ENCODE peak calls at places on chromosomes 16 and 17, in six cellular contexts. M, N, T, D, C and W are unnamed samples.

GRCh38 chr17:28345420-28346198 is 10.0 kb downstream of the TNFAIP1 start:
- DNase-seq in M (no peak), N (no peak), T (no peak), D (no peak), C (no peak), W (no peak)

GRCh38 chr16:4465977-4466779 is 8.2 kb downstream of the NMRAL1 start:
- DNase-seq in M (no peak), N (no peak), T (no peak), D (no peak), C (no peak), W (no peak)

GRCh38 chr16:83967838-83968482 is at the start of gene NECAB2:
- DNase-seq in M (peak), N (peak), T (no peak), D (no peak), C (no peak), W (no peak)

GRCh38 chr17:653724-654123 is 60.9 kb downstream of the VPS53 start:
- DNase-seq in M (no peak), N (no peak), T (no peak), D (no peak), C (no peak), W (no peak)

GRCh38 chr17:61314368-61315078 is 85.1 kb upstream of the TBX2 start:
- DNase-seq in M (no peak), N (no peak), T (peak), D (no peak), C (peak), W (no peak)

GRCh38 chr17:41777157-41777578 is 9.3 kb downstream of the JUP start:
- DNase-seq in M (no peak), N (peak), T (no peak), D (no peak), C (no peak), W (no peak)

GRCh38 chr17:181213-182163 is at the start of gene DOC2B:
- DNase-seq in M (no peak), N (peak), T (peak), D (no peak), C (no peak), W (no peak)

GRCh38 chr16:14050297-14051027 is 20.7 kb upstream of the MRTFB start:
- DNase-seq in M (no peak), N (peak), T (peak), D (no peak), C (no peak), W (no peak)

GRCh38 chr17:47120521-47121095 is 68.5 kb downstream of the CDC27 start:
- DNase-seq in M (no peak), N (no peak), T (no peak), D (no peak), C (no peak), W (no peak)

GRCh38 chr16:87484487-87485331 is 8.1 kb downstream of the ZCCHC14 start:
- DNase-seq in M (no peak), N (no peak), T (no peak), D (no peak), C (no peak), W (no peak)

GRCh38 chr16:87802670-87803069 is 36.9 kb upstream of the KLHDC4 start:
- DNase-seq in M (no peak), N (no peak), T (no peak), D (no peak), C (no peak), W (no peak)

GRCh38 chr16:86229283-86229682 is 281.0 kb upstream of the FOXF1 start:
- DNase-seq in M (no peak), N (no peak), T (no peak), D (no peak), C (no peak), W (no peak)

GRCh38 chr16:74477226-74477625 is 55.9 kb upstream of the CLEC18B start:
- DNase-seq in M (no peak), N (no peak), T (no peak), D (no peak), C (no peak), W (no peak)

GRCh38 chr16:86052115-86052670 is 153.2 kb downstream of the IRF8 start:
- DNase-seq in M (no peak), N (no peak), T (no peak), D (no peak), C (no peak), W (no peak)

GRCh38 chr17:64146418-64147109 is 16.6 kb upstream of the ERN1 start:
- DNase-seq in M (peak), N (peak), T (peak), D (peak), C (peak), W (peak)

GRCh38 chr16:35506898-35507194 is 2047.4 kb downstream of the TP53TG3F start:
- DNase-seq in M (no peak), N (no peak), T (no peak), D (no peak), C (no peak), W (no peak)

GRCh38 chr16:2786826-2787151 is 571 bp downstream of the PRSS33 start:
- DNase-seq in M (no peak), N (no peak), T (no peak), D (no peak), C (no peak), W (no peak)

GRCh38 chr17:5381542-5381941 is 37.9 kb downstream of the NUP88 start:
- DNase-seq in M (no peak), N (no peak), T (peak), D (no peak), C (peak), W (no peak)

GRCh38 chr16:55510185-55510805 is 1.4 kb downstream of the LPCAT2 start:
- DNase-seq in M (no peak), N (no peak), T (no peak), D (no peak), C (no peak), W (no peak)

GRCh38 chr16:49284962-49285361 is 3.3 kb upstream of the CBLN1 start:
- DNase-seq in M (no peak), N (no peak), T (no peak), D (no peak), C (no peak), W (no peak)
- TF ChIP-seq EZH2 in M (no peak), N (no peak), T (no peak), D (no peak), C (no peak), W (no peak)

GRCh38 chr16:58022601-58023371 is 2.8 kb upstream of the MMP15 start:
- DNase-seq in M (no peak), N (no peak), T (peak), D (no peak), C (peak), W (no peak)
- H3K9ac ChIP-seq in M (no peak), N (no peak), T (no peak), D (no peak), C (no peak), W (no peak)

GRCh38 chr17:39045948-39046679 is 78.9 kb upstream of the FBXO47 start:
- DNase-seq in M (peak), N (peak), T (no peak), D (no peak), C (no peak), W (no peak)
- H3K4me3 ChIP-seq in M (no peak), N (no peak), T (no peak), D (no peak), C (no peak), W (no peak)

GRCh38 chr16:89862732-89863131 is 10.7 kb upstream of the TCF25 start:
- DNase-seq in M (no peak), N (no peak), T (no peak), D (no peak), C (no peak), W (no peak)

GRCh38 chr16:89858973-89859808 is 14.2 kb upstream of the TCF25 start:
- DNase-seq in M (no peak), N (no peak), T (no peak), D (no peak), C (no peak), W (no peak)

GRCh38 chr16:89859809-89860075 is 13.7 kb upstream of the TCF25 start:
- DNase-seq in M (no peak), N (no peak), T (no peak), D (no peak), C (no peak), W (no peak)

GRCh38 chr16:89861648-89862047 is 11.7 kb upstream of the TCF25 start:
- DNase-seq in M (no peak), N (no peak), T (no peak), D (no peak), C (no peak), W (no peak)

GRCh38 chr16:89860747-89861304 is 12.6 kb upstream of the TCF25 start:
- DNase-seq in M (peak), N (peak), T (peak), D (peak), C (peak), W (peak)
- TF ChIP-seq EZH2 in M (no peak), N (no peak), T (no peak), D (no peak), C (no peak), W (no peak)

DNA sequence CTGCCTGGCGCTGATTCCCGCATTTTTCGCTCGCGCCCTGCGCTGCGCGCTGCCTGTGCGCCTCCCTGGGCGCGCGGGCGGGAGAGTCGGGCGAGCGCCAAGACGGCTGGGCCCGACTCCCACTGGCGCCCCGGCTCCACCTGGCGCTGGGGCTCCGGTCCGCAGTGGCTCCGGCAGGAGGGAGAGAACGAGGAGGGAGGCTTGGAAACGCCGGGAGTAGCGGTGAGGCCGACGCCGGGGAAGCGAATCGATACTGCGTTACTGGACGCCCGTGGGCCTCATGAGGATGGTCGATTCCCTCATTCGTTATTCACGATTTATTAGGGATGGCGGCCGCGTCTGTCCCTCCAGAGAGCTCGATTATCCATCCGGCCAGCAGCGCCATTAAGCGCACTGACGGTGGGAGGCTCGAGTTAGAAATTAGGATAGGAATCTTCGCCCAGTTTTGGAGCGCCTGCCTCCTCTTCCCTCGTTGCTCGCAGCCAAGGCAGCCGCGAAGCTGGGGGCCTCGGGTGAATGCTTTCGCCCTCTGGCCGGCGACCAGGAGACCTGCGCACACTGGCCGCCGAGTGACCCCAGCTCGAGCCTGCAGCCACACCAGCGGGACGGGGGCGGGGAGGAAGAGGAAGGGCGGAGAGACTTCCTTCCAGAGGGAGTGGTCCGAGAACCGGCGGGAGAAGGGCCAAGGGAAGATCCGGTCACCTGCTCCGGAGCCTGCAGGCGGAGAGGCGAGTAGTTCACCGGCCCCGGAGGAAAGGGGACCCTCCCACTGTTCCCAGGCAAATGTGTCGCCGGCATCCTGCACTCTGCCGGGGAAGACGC is 1.3 kb upstream of the PCGF2 start:
- DNase-seq in M (peak), N (peak), T (peak), D (no peak), C (peak), W (no peak)
- H3K9ac ChIP-seq in M (peak), N (peak), T (peak), D (peak), C (peak), W (no peak)

DNA sequence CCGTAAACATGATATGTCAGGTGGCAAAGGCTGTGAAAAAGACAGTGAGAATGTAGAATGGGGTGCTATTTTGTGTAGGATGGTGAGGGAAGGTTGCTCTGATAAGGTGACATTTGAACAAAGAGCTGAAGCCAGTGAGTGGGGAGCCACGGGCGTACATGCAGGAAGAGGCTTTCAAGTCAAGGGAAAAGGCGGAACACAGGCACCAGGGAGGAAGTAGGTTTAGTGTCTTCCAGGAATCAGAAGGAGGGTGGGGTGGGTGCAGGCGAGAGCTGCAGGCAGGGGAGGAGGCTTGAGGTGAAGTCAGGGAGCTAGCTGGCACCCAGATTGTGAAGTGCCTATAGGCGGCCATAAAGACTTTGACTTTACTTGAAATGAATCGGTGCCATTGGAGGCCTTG is 14.1 kb downstream of the ZFP90 start:
- DNase-seq in M (no peak), N (no peak), T (no peak), D (no peak), C (no peak), W (no peak)
- H3K4me3 ChIP-seq in M (no peak), N (no peak), T (no peak), D (no peak), C (no peak), W (no peak)